ENCODE peak calls at places on chromosome 2, in ten cellular contexts. E is astrocyte, S is fibroblast of lung, H is neural progenitor cell, W is H9, Q is IMR-90, U is HCT116, V is PC-3, K is neuronal stem cell, Z is kidney. T is an unnamed sample. For H3K9me3, the result is how much of the 10 kb centered on the place peaks cover.

GRCh38 chr2:58186501-58186900 is 54.6 kb downstream of the FANCL start:
- DNase-seq in Q (no peak), S (no peak), W (no peak), K (no peak), H (no peak), Z (no peak), U (no peak), E (no peak), V (no peak), T (no peak)

GRCh38 chr2:67290451-67290991 is 106.6 kb upstream of the ETAA1 start:
- DNase-seq in S (peak), Z (no peak), H (no peak), K (no peak), W (no peak), U (peak), Q (peak), V (peak), E (peak), T (no peak)

GRCh38 chr2:24984912-24985311 is 13.2 kb upstream of the DNAJC27 start:
- DNase-seq in Q (peak), H (peak), W (peak), U (no peak), E (peak), Z (no peak), V (no peak), K (peak), S (peak), T (no peak)

GRCh38 chr2:148237911-148238310 is 217.0 kb downstream of the MBD5 start:
- DNase-seq in E (no peak), S (no peak), K (no peak), V (no peak), Z (no peak), W (no peak), H (no peak), U (no peak), Q (no peak), T (no peak)

GRCh38 chr2:169091761-169092523 is 22.6 kb downstream of the DHRS9 start:
- DNase-seq in Q (peak), Z (no peak), S (peak), E (peak), V (peak), W (no peak), K (no peak), H (no peak), U (peak), T (no peak)

GRCh38 chr2:128166954-128167353 is 76.0 kb downstream of the UGGT1 start:
- DNase-seq in U (no peak), S (no peak), V (no peak), Z (no peak), W (no peak), E (no peak), Q (no peak), H (no peak), K (no peak), T (no peak)

GRCh38 chr2:134288814-134289213 is 34.9 kb downstream of the MGAT5 start:
- DNase-seq in Z (no peak), W (no peak), S (no peak), E (no peak), U (no peak), Q (no peak), H (no peak), V (no peak), K (no peak), T (no peak)

GRCh38 chr2:228094377-228094921 is 87.0 kb downstream of the SPHKAP start:
- DNase-seq in V (peak), K (no peak), Q (no peak), U (no peak), H (no peak), S (peak), Z (no peak), W (no peak), E (peak), T (no peak)

GRCh38 chr2:19648583-19648982 is 253.2 kb downstream of the TTC32 start:
- DNase-seq in S (peak), Q (peak), V (peak), H (no peak), W (no peak), Z (no peak), U (no peak), E (peak), K (no peak), T (no peak)

GRCh38 chr2:19642501-19642900 is 259.3 kb downstream of the TTC32 start:
- DNase-seq in S (no peak), Z (no peak), V (no peak), H (no peak), E (no peak), U (no peak), Q (no peak), K (no peak), W (no peak), T (no peak)

GRCh38 chr2:19643117-19643518 is 258.7 kb downstream of the TTC32 start:
- DNase-seq in Q (peak), V (no peak), S (no peak), H (no peak), E (no peak), Z (no peak), W (no peak), K (no peak), U (no peak), T (no peak)

GRCh38 chr2:19646987-19647386 is 254.8 kb downstream of the TTC32 start:
- DNase-seq in U (no peak), V (no peak), Q (no peak), K (no peak), W (no peak), E (no peak), H (no peak), Z (no peak), S (no peak), T (no peak)

DNA sequence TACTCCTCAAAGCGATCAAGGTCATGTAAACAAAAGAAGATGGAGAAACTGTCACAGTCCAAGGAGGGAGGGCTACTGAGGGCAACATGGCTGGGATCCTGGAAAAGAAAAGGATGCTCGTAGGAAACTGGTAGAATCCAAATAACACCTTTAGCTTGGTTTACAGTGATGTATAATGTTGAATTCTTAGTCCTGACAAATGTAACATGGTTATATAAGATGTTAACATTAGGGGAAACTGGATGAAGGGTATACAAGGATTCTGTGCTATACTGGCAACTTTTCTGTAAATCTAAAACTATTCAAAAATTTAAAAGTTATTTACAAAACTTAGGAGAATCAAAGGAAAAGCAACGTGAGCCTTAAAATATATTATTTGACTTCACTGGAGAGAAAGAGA is 257.0 kb downstream of the TTC32 start:
- DNase-seq in E (no peak), S (no peak), V (no peak), W (no peak), Q (no peak), Z (no peak), U (no peak), K (no peak), H (no peak), T (no peak)
- H3K9me3 ChIP-seq in E (under half), S (under half), V (under half), W (under half), Q (under half), Z (under half), U (under half), K (under half), H (under half), T (under half)

DNA sequence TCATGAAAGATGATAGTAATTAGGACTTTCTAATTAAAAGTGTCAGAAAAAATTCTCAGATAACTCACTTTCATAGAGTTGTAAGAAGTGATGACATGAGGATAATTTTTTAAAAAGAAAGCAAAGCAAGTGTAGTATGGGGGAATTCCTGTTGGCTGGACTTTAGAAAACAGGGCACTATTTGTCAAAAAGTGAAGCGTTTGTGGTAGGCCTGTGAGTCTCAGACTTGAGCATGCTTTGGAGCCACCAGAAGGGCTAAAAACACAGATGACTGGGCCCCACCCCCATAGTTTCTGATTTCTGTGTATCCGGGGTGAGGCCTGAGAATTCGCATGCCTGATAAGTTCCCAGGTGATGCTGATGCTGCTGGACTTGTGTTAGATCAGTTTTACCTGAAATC is 222.6 kb upstream of the LRRTM1 start:
- DNase-seq in S (no peak), H (no peak), U (no peak), Q (no peak), Z (no peak), W (no peak), K (no peak), E (no peak), V (no peak), T (no peak)
- H3K27ac ChIP-seq in S (no peak), H (no peak), U (no peak), Q (no peak), Z (no peak), W (no peak), K (no peak), E (no peak), V (no peak), T (no peak)

GRCh38 chr2:218975060-218975777 is 9.8 kb downstream of the FEV start:
- DNase-seq in E (no peak), S (no peak), K (no peak), V (no peak), Z (no peak), H (no peak), U (no peak), Q (no peak), W (no peak), T (no peak)

GRCh38 chr2:218970916-218971315 is 11.4 kb downstream of the CDK5R2 start:
- DNase-seq in W (no peak), E (no peak), U (no peak), Z (no peak), H (no peak), V (no peak), S (no peak), K (no peak), Q (no peak), T (no peak)
- H3K9ac ChIP-seq in W (no peak), E (no peak), U (no peak), Z (no peak), H (no peak), V (no peak), S (no peak), K (peak), Q (no peak), T (no peak)

DNA sequence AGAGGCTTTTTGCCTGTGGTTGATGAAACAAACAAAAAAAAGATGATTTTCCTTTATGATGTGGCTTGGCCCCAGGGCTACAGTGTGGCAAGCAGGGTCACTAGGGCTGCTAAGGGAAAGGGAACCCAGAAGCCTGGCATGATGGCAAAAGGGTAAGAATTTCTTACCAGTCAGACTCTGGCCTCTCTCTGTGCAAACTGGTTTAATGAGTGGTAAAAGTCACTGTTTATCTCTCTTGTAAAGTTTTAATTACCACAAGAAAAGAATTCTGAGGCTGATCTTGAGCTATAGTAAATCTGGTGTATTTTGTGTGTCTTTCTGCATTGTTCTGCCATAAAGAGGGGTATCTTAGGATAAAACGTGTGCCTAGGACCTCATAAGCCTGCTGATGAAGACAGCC is 275.4 kb downstream of the STK39 start:
- DNase-seq in U (no peak), S (no peak), Q (no peak), K (no peak), W (no peak), Z (no peak), H (no peak), E (no peak), V (no peak), T (no peak)
- H3K9me3 ChIP-seq in U (under half), S (under half), Q (under half), K (under half), W (under half), Z (under half), H (under half), E (under half), V (under half), T (under half)

GRCh38 chr2:143716527-143716926 is 587.3 kb downstream of the ARHGAP15 start:
- DNase-seq in H (no peak), W (no peak), S (peak), E (peak), U (no peak), V (no peak), K (no peak), Z (no peak), Q (no peak), T (no peak)

GRCh38 chr2:143720093-143720664 is 591.0 kb downstream of the ARHGAP15 start:
- DNase-seq in V (no peak), K (peak), H (peak), W (peak), Q (no peak), E (no peak), Z (no peak), U (peak), S (peak), T (no peak)

GRCh38 chr2:143717053-143717452 is 587.8 kb downstream of the ARHGAP15 start:
- DNase-seq in S (peak), E (no peak), K (no peak), W (no peak), V (no peak), H (no peak), Z (no peak), U (no peak), Q (peak), T (no peak)

DNA sequence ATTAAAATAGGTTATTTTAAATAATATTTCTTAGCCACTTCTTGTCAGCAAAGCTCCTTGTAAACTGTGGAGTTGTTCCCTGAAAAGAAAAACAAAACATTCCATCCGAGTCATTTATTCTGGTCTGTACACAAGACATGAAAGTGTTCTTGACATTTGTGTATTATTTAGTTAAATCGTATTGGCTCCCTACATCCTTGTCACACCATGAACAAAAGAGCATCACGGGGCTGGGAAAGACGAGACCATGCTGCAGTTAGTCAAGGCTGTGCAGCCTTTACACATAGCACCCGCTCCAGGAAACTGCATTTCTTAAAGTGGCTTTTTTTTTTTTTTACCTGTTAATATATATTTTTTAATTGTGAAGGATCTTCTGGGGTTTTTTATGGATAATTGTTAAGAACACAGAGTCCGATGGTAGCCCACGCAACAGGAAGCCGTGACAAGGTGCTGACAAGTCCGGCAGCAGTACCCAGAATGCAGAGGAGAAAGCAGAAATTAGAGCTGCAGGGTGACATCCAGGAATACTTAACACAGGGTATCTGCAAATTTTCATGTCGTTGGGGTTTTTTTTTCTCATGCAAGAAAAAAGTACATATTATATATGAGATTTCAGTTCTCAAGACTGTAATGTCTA is 588.4 kb downstream of the ARHGAP15 start:
- DNase-seq in Z (no peak), K (no peak), Q (peak), W (no peak), H (no peak), E (peak), U (no peak), V (no peak), S (peak), T (no peak)
- H3K27ac ChIP-seq in Z (no peak), K (no peak), Q (no peak), W (no peak), H (no peak), E (no peak), U (no peak), V (no peak), S (no peak), T (no peak)